ENCODE peak calls at places on chromosomes 7 and 10, in nine cellular contexts. S, A, P, B, V, C, Z, Q and J are unnamed samples.

GRCh38 chr7:84022686-84023308 is 171.8 kb downstream of the SEMA3A start:
- DNase-seq in S (no peak), A (no peak), P (no peak), B (no peak), V (no peak), C (no peak), Z (no peak), Q (peak), J (no peak)

GRCh38 chr10:6050801-6051445 is 11.2 kb downstream of the IL2RA start:
- DNase-seq in S (no peak), A (peak), P (no peak), B (peak), V (peak), C (peak), Z (peak), Q (no peak), J (no peak)

GRCh38 chr7:133688483-133689239 is 435.8 kb downstream of the EXOC4 start:
- DNase-seq in S (peak), A (no peak), P (no peak), B (no peak), V (no peak), C (no peak), Z (no peak), Q (no peak), J (no peak)

GRCh38 chr7:100407285-100408180 is 21.0 kb downstream of the ZCWPW1 start:
- DNase-seq in S (peak), A (no peak), P (peak), B (no peak), V (peak), C (no peak), Z (no peak), Q (peak), J (no peak)

GRCh38 chr7:116399808-116400207 is 99.7 kb upstream of the CAV2 start:
- DNase-seq in S (no peak), A (no peak), P (no peak), B (no peak), V (no peak), C (no peak), Z (no peak), Q (no peak), J (no peak)

GRCh38 chr10:128614206-128614605 is 488.0 kb upstream of the MKI67 start:
- DNase-seq in S (no peak), A (no peak), P (no peak), B (no peak), V (no peak), C (no peak), Z (no peak), Q (no peak), J (no peak)

GRCh38 chr10:117723343-117723742 is 180.8 kb downstream of the EMX2 start:
- DNase-seq in S (no peak), A (no peak), P (no peak), B (no peak), V (no peak), C (no peak), Z (no peak), Q (no peak), J (no peak)

GRCh38 chr7:32957326-32958045 is at the start of gene FKBP9:
- DNase-seq in S (no peak), A (peak), P (peak), B (peak), V (no peak), C (no peak), Z (no peak), Q (peak), J (peak)

GRCh38 chr7:46885167-46885566 is 696.7 kb downstream of the TNS3 start:
- DNase-seq in S (no peak), A (no peak), P (no peak), B (no peak), V (no peak), C (no peak), Z (no peak), Q (no peak), J (no peak)

GRCh38 chr10:15528478-15529239 is 157.6 kb upstream of the FAM171A1 start:
- DNase-seq in S (no peak), A (no peak), P (no peak), B (no peak), V (no peak), C (no peak), Z (no peak), Q (no peak), J (no peak)

GRCh38 chr7:48168159-48168558 is 3.1 kb upstream of the ABCA13 start:
- DNase-seq in S (no peak), A (no peak), P (no peak), B (no peak), V (no peak), C (no peak), Z (no peak), Q (no peak), J (no peak)

GRCh38 chr7:117138943-117139690 is 183.7 kb downstream of the WNT2 start:
- DNase-seq in S (no peak), A (no peak), P (no peak), B (no peak), V (no peak), C (no peak), Z (no peak), Q (no peak), J (no peak)

GRCh38 chr10:34297551-34298370 is 517.3 kb downstream of the PARD3 start:
- DNase-seq in S (no peak), A (no peak), P (no peak), B (no peak), V (no peak), C (no peak), Z (no peak), Q (no peak), J (no peak)

GRCh38 chr10:63627376-63627775 is 106.2 kb downstream of the REEP3 start:
- DNase-seq in S (no peak), A (no peak), P (no peak), B (no peak), V (no peak), C (no peak), Z (no peak), Q (no peak), J (no peak)

GRCh38 chr10:16798571-16798970 is 18.7 kb downstream of the RSU1 start:
- DNase-seq in S (no peak), A (no peak), P (no peak), B (no peak), V (no peak), C (no peak), Z (no peak), Q (no peak), J (no peak)

GRCh38 chr10:104230490-104230889 is 1.7 kb downstream of the CFAP43 start:
- DNase-seq in S (no peak), A (no peak), P (no peak), B (no peak), V (no peak), C (no peak), Z (no peak), Q (no peak), J (no peak)

GRCh38 chr10:11787846-11788245 is 35.3 kb upstream of the PROSER2 start:
- DNase-seq in S (no peak), A (no peak), P (no peak), B (no peak), V (no peak), C (no peak), Z (no peak), Q (no peak), J (no peak)

GRCh38 chr7:157674715-157675426 is 338.1 kb downstream of the DNAJB6 start:
- DNase-seq in S (no peak), A (no peak), P (no peak), B (no peak), V (no peak), C (no peak), Z (no peak), Q (no peak), J (no peak)

GRCh38 chr7:44618754-44619153 is 12.3 kb downstream of the OGDH start:
- DNase-seq in S (no peak), A (no peak), P (no peak), B (no peak), V (peak), C (no peak), Z (no peak), Q (no peak), J (no peak)

GRCh38 chr10:11824825-11825224 is 1.7 kb downstream of the PROSER2 start:
- DNase-seq in S (no peak), A (no peak), P (no peak), B (no peak), V (no peak), C (no peak), Z (no peak), Q (no peak), J (no peak)

GRCh38 chr7:66281678-66282593 is 76.8 kb downstream of the TPST1 start:
- DNase-seq in S (peak), A (no peak), P (no peak), B (no peak), V (no peak), C (no peak), Z (no peak), Q (no peak), J (no peak)

GRCh38 chr7:117901089-117901797 is 28.0 kb upstream of the CTTNBP2 start:
- DNase-seq in S (no peak), A (no peak), P (no peak), B (no peak), V (no peak), C (no peak), Z (no peak), Q (no peak), J (no peak)

GRCh38 chr10:82313401-82313800 is 438.4 kb downstream of the NRG3 start:
- DNase-seq in S (no peak), A (no peak), P (no peak), B (no peak), V (no peak), C (no peak), Z (no peak), Q (no peak), J (no peak)